ENCODE peak calls at places on chromosomes 13 and 19, in six cellular contexts. One of them, this sample, is unnamed.

GRCh38 chr13:97946951-97947588 is 6.4 kb upstream of the IPO5 start:
- DNase-seq in endothelial cell of umbilical vein: no peak
- DNase-seq in frontal cortex: no peak
- DNase-seq in NCI-H2171: no peak
- DNase-seq in Kasumi-1: no peak
- DNase-seq in AG09309: peak
- DNase-seq in this sample: no peak

GRCh38 chr13:65260938-65261880 is 1968.9 kb downstream of the PCDH9 start:
- DNase-seq in Kasumi-1: no peak
- DNase-seq in NCI-H2171: no peak
- DNase-seq in frontal cortex: no peak
- DNase-seq in AG09309: no peak
- DNase-seq in endothelial cell of umbilical vein: peak
- DNase-seq in this sample: no peak

GRCh38 chr13:27953671-27954405 is 15.3 kb downstream of the CDX2 start:
- DNase-seq in Kasumi-1: peak
- DNase-seq in NCI-H2171: peak
- DNase-seq in frontal cortex: peak
- DNase-seq in AG09309: peak
- DNase-seq in endothelial cell of umbilical vein: peak
- DNase-seq in this sample: no peak

GRCh38 chr13:70324519-70324918 is 216.3 kb upstream of the KLHL1 start:
- DNase-seq in Kasumi-1: no peak
- DNase-seq in NCI-H2171: no peak
- DNase-seq in frontal cortex: no peak
- DNase-seq in endothelial cell of umbilical vein: no peak
- DNase-seq in AG09309: no peak
- DNase-seq in this sample: no peak

GRCh38 chr13:60463787-60464186 is 66.8 kb downstream of the TDRD3 start:
- DNase-seq in AG09309: no peak
- DNase-seq in Kasumi-1: peak
- DNase-seq in NCI-H2171: no peak
- DNase-seq in endothelial cell of umbilical vein: no peak
- DNase-seq in frontal cortex: no peak
- DNase-seq in this sample: no peak

GRCh38 chr19:1256646-1257474 is 8.5 kb downstream of the MIDN start:
- DNase-seq in NCI-H2171: no peak
- DNase-seq in Kasumi-1: no peak
- DNase-seq in frontal cortex: no peak
- DNase-seq in AG09309: no peak
- DNase-seq in endothelial cell of umbilical vein: no peak
- DNase-seq in this sample: no peak

GRCh38 chr13:24627864-24628418 is 52.3 kb upstream of the ATP12A start:
- DNase-seq in endothelial cell of umbilical vein: no peak
- DNase-seq in Kasumi-1: no peak
- DNase-seq in AG09309: no peak
- DNase-seq in frontal cortex: no peak
- DNase-seq in NCI-H2171: no peak
- DNase-seq in this sample: no peak

GRCh38 chr19:389246-389934 is 19.6 kb downstream of the C2CD4C start:
- DNase-seq in frontal cortex: no peak
- DNase-seq in Kasumi-1: no peak
- DNase-seq in endothelial cell of umbilical vein: no peak
- DNase-seq in NCI-H2171: no peak
- DNase-seq in AG09309: no peak
- DNase-seq in this sample: no peak

GRCh38 chr13:51158923-51159322 is 47.8 kb upstream of the C13orf42 start:
- DNase-seq in AG09309: no peak
- DNase-seq in frontal cortex: no peak
- DNase-seq in Kasumi-1: no peak
- DNase-seq in NCI-H2171: no peak
- DNase-seq in endothelial cell of umbilical vein: peak
- DNase-seq in this sample: no peak

GRCh38 chr13:95833713-95834112 is 156.8 kb downstream of the DNAJC3 start:
- DNase-seq in NCI-H2171: no peak
- DNase-seq in frontal cortex: no peak
- DNase-seq in AG09309: no peak
- DNase-seq in Kasumi-1: peak
- DNase-seq in endothelial cell of umbilical vein: peak
- DNase-seq in this sample: no peak

GRCh38 chr19:17289489-17289888 is 7.8 kb downstream of the ANKLE1 start:
- DNase-seq in AG09309: peak
- DNase-seq in NCI-H2171: no peak
- DNase-seq in endothelial cell of umbilical vein: peak
- DNase-seq in frontal cortex: no peak
- DNase-seq in Kasumi-1: no peak
- DNase-seq in this sample: no peak

GRCh38 chr19:49636230-49636932 is 3.6 kb downstream of the RRAS start:
- DNase-seq in NCI-H2171: no peak
- DNase-seq in AG09309: no peak
- DNase-seq in frontal cortex: no peak
- DNase-seq in Kasumi-1: no peak
- DNase-seq in endothelial cell of umbilical vein: no peak
- DNase-seq in this sample: no peak

GRCh38 chr13:52067237-52067636 is 42.7 kb downstream of the UTP14C start:
- DNase-seq in Kasumi-1: no peak
- DNase-seq in endothelial cell of umbilical vein: no peak
- DNase-seq in AG09309: no peak
- DNase-seq in NCI-H2171: no peak
- DNase-seq in frontal cortex: no peak
- DNase-seq in this sample: no peak

GRCh38 chr13:107937841-107938240 is 277.5 kb downstream of the LIG4 start:
- DNase-seq in endothelial cell of umbilical vein: no peak
- DNase-seq in Kasumi-1: no peak
- DNase-seq in AG09309: no peak
- DNase-seq in frontal cortex: no peak
- DNase-seq in NCI-H2171: no peak
- DNase-seq in this sample: no peak

GRCh38 chr19:12314553-12314952 is 18.9 kb downstream of the ZNF563 start:
- DNase-seq in NCI-H2171: no peak
- DNase-seq in Kasumi-1: no peak
- DNase-seq in endothelial cell of umbilical vein: no peak
- DNase-seq in frontal cortex: no peak
- DNase-seq in AG09309: no peak
- DNase-seq in this sample: no peak

GRCh38 chr19:31220540-31220939 is 128.7 kb downstream of the TSHZ3 start:
- DNase-seq in Kasumi-1: peak
- DNase-seq in AG09309: no peak
- DNase-seq in frontal cortex: no peak
- DNase-seq in endothelial cell of umbilical vein: no peak
- DNase-seq in NCI-H2171: no peak
- DNase-seq in this sample: no peak

GRCh38 chr13:56886398-56886797 is 254.3 kb upstream of the PRR20A start:
- DNase-seq in endothelial cell of umbilical vein: no peak
- DNase-seq in AG09309: no peak
- DNase-seq in NCI-H2171: no peak
- DNase-seq in frontal cortex: no peak
- DNase-seq in Kasumi-1: no peak
- DNase-seq in this sample: peak

GRCh38 chr19:30097746-30098280 is 155.8 kb downstream of the URI1 start:
- DNase-seq in frontal cortex: no peak
- DNase-seq in endothelial cell of umbilical vein: no peak
- DNase-seq in NCI-H2171: no peak
- DNase-seq in Kasumi-1: no peak
- DNase-seq in AG09309: no peak
- DNase-seq in this sample: no peak

GRCh38 chr13:51534075-51534817 is 50.0 kb upstream of the WDFY2 start:
- DNase-seq in frontal cortex: no peak
- DNase-seq in NCI-H2171: no peak
- DNase-seq in AG09309: no peak
- DNase-seq in Kasumi-1: peak
- DNase-seq in endothelial cell of umbilical vein: no peak
- DNase-seq in this sample: no peak

GRCh38 chr13:25249001-25249543 is 38.2 kb downstream of the MTMR6 start:
- DNase-seq in frontal cortex: peak
- DNase-seq in AG09309: peak
- DNase-seq in NCI-H2171: no peak
- DNase-seq in Kasumi-1: peak
- DNase-seq in endothelial cell of umbilical vein: no peak
- DNase-seq in this sample: peak

GRCh38 chr13:107296804-107297203 is 728.9 kb upstream of the ARGLU1 start:
- DNase-seq in NCI-H2171: no peak
- DNase-seq in frontal cortex: no peak
- DNase-seq in Kasumi-1: no peak
- DNase-seq in AG09309: no peak
- DNase-seq in endothelial cell of umbilical vein: no peak
- DNase-seq in this sample: no peak

GRCh38 chr19:43532571-43532961 is 422 bp upstream of the ZNF575 start:
- DNase-seq in frontal cortex: no peak
- DNase-seq in AG09309: no peak
- DNase-seq in endothelial cell of umbilical vein: no peak
- DNase-seq in NCI-H2171: peak
- DNase-seq in Kasumi-1: peak
- DNase-seq in this sample: no peak

GRCh38 chr13:69935043-69935442 is 172.6 kb upstream of the ATXN8OS start:
- DNase-seq in frontal cortex: no peak
- DNase-seq in endothelial cell of umbilical vein: no peak
- DNase-seq in NCI-H2171: no peak
- DNase-seq in Kasumi-1: peak
- DNase-seq in AG09309: no peak
- DNase-seq in this sample: no peak

GRCh38 chr13:79679334-79679733 is 198.4 kb downstream of the NDFIP2 start:
- DNase-seq in AG09309: peak
- DNase-seq in NCI-H2171: peak
- DNase-seq in frontal cortex: no peak
- DNase-seq in Kasumi-1: peak
- DNase-seq in endothelial cell of umbilical vein: peak
- DNase-seq in this sample: no peak

GRCh38 chr13:32887617-32888016 is 128.6 kb upstream of the KL start:
- DNase-seq in frontal cortex: no peak
- DNase-seq in endothelial cell of umbilical vein: no peak
- DNase-seq in NCI-H2171: no peak
- DNase-seq in Kasumi-1: no peak
- DNase-seq in AG09309: no peak
- DNase-seq in this sample: no peak

GRCh38 chr19:17680235-17680722 is 7.9 kb downstream of the UNC13A start:
- DNase-seq in endothelial cell of umbilical vein: peak
- DNase-seq in frontal cortex: peak
- DNase-seq in Kasumi-1: peak
- DNase-seq in AG09309: peak
- DNase-seq in NCI-H2171: no peak
- DNase-seq in this sample: no peak

GRCh38 chr13:47841131-47841530 is 159.9 kb downstream of the SUCLA2 start:
- DNase-seq in endothelial cell of umbilical vein: no peak
- DNase-seq in NCI-H2171: no peak
- DNase-seq in Kasumi-1: no peak
- DNase-seq in AG09309: no peak
- DNase-seq in frontal cortex: no peak
- DNase-seq in this sample: no peak

GRCh38 chr19:55460670-55461258 is 678 bp downstream of the ISOC2 start:
- DNase-seq in NCI-H2171: peak
- DNase-seq in frontal cortex: peak
- DNase-seq in AG09309: peak
- DNase-seq in Kasumi-1: peak
- DNase-seq in endothelial cell of umbilical vein: peak
- DNase-seq in this sample: no peak

GRCh38 chr13:44786724-44787123 is 202.5 kb downstream of the NUFIP1 start:
- DNase-seq in frontal cortex: no peak
- DNase-seq in endothelial cell of umbilical vein: no peak
- DNase-seq in AG09309: no peak
- DNase-seq in Kasumi-1: no peak
- DNase-seq in NCI-H2171: no peak
- DNase-seq in this sample: no peak

GRCh38 chr19:53812335-53812734 is 11.8 kb downstream of the NLRP12 start:
- DNase-seq in Kasumi-1: peak
- DNase-seq in AG09309: no peak
- DNase-seq in endothelial cell of umbilical vein: no peak
- DNase-seq in NCI-H2171: no peak
- DNase-seq in frontal cortex: no peak
- DNase-seq in this sample: no peak

GRCh38 chr13:65907656-65908441 is 1322.3 kb downstream of the PCDH9 start:
- DNase-seq in Kasumi-1: no peak
- DNase-seq in endothelial cell of umbilical vein: no peak
- DNase-seq in frontal cortex: no peak
- DNase-seq in NCI-H2171: no peak
- DNase-seq in AG09309: no peak
- DNase-seq in this sample: no peak

GRCh38 chr19:8085606-8086464 is 33.3 kb downstream of the CCL25 start:
- DNase-seq in NCI-H2171: no peak
- DNase-seq in frontal cortex: no peak
- DNase-seq in AG09309: no peak
- DNase-seq in endothelial cell of umbilical vein: no peak
- DNase-seq in Kasumi-1: no peak
- DNase-seq in this sample: no peak

GRCh38 chr13:67554296-67554695 is 324.2 kb upstream of the PCDH9 start:
- DNase-seq in Kasumi-1: peak
- DNase-seq in NCI-H2171: no peak
- DNase-seq in frontal cortex: no peak
- DNase-seq in AG09309: no peak
- DNase-seq in endothelial cell of umbilical vein: no peak
- DNase-seq in this sample: no peak

GRCh38 chr19:3365447-3366103 is 808 bp upstream of the NFIC start:
- DNase-seq in Kasumi-1: peak
- DNase-seq in AG09309: no peak
- DNase-seq in NCI-H2171: peak
- DNase-seq in frontal cortex: no peak
- DNase-seq in endothelial cell of umbilical vein: no peak
- DNase-seq in this sample: no peak

GRCh38 chr13:76723551-76724232 is 162.5 kb downstream of the KCTD12 start:
- DNase-seq in endothelial cell of umbilical vein: peak
- DNase-seq in frontal cortex: no peak
- DNase-seq in NCI-H2171: no peak
- DNase-seq in Kasumi-1: peak
- DNase-seq in AG09309: peak
- DNase-seq in this sample: no peak

This sample was measured in NCI-H524 treated with DMSO at 0.1 percent for 48 hours.